ENCODE peak calls at places on chromosomes 6 and 20, in six cellular contexts. One of them, this sample, is unnamed.

GRCh38 chr6:10599046-10599445 is 77.9 kb downstream of the GCNT2 start:
- DNase-seq in heart left ventricle: no peak
- DNase-seq in CD8-positive, alpha-beta memory T cell: no peak
- DNase-seq in spleen: no peak
- DNase-seq in cardiac muscle cell: no peak
- DNase-seq in H1: no peak
- DNase-seq in this sample: no peak

GRCh38 chr20:675453-676314 is at the start of gene SCRT2:
- DNase-seq in heart left ventricle: peak; percentile 89
- DNase-seq in CD8-positive, alpha-beta memory T cell: peak; percentile 49
- DNase-seq in spleen: peak; percentile 90
- DNase-seq in cardiac muscle cell: peak; percentile 83
- DNase-seq in H1: no peak
- DNase-seq in this sample: peak; percentile 67

GRCh38 chr20:35490736-35491181 is 35.4 kb downstream of the CEP250 start:
- DNase-seq in heart left ventricle: no peak
- DNase-seq in CD8-positive, alpha-beta memory T cell: peak; percentile 68
- DNase-seq in spleen: peak; percentile 88
- DNase-seq in cardiac muscle cell: no peak
- DNase-seq in H1: no peak
- DNase-seq in this sample: no peak

GRCh38 chr6:14037402-14038277 is 79.9 kb upstream of the CD83 start:
- DNase-seq in heart left ventricle: no peak
- DNase-seq in CD8-positive, alpha-beta memory T cell: no peak
- DNase-seq in spleen: no peak
- DNase-seq in cardiac muscle cell: peak; percentile 68
- DNase-seq in H1: no peak
- DNase-seq in this sample: peak; percentile 74

GRCh38 chr6:116764557-116764960 is 960 bp downstream of the FAM162B start:
- DNase-seq in heart left ventricle: peak; percentile 26
- DNase-seq in CD8-positive, alpha-beta memory T cell: no peak
- DNase-seq in spleen: no peak
- DNase-seq in cardiac muscle cell: no peak
- DNase-seq in H1: no peak
- DNase-seq in this sample: no peak

GRCh38 chr20:58514321-58515239 is 619 bp downstream of the APCDD1L start:
- DNase-seq in heart left ventricle: no peak
- DNase-seq in CD8-positive, alpha-beta memory T cell: no peak
- DNase-seq in spleen: no peak
- DNase-seq in cardiac muscle cell: peak; percentile 20
- DNase-seq in H1: peak; percentile 15
- DNase-seq in this sample: no peak

GRCh38 chr20:6558361-6558760 is 209.1 kb upstream of the BMP2 start:
- DNase-seq in heart left ventricle: no peak
- DNase-seq in CD8-positive, alpha-beta memory T cell: no peak
- DNase-seq in spleen: no peak
- DNase-seq in cardiac muscle cell: no peak
- DNase-seq in H1: no peak
- DNase-seq in this sample: no peak

GRCh38 chr20:33733654-33734576 is 2.1 kb downstream of the ZNF341 start:
- DNase-seq in heart left ventricle: no peak
- DNase-seq in CD8-positive, alpha-beta memory T cell: no peak
- DNase-seq in spleen: peak; percentile 84
- DNase-seq in cardiac muscle cell: peak; percentile 84
- DNase-seq in H1: no peak
- DNase-seq in this sample: peak; percentile 69

GRCh38 chr6:156992396-156992795 is 215.2 kb downstream of the ARID1B start:
- DNase-seq in heart left ventricle: peak; percentile 68
- DNase-seq in CD8-positive, alpha-beta memory T cell: no peak
- DNase-seq in spleen: no peak
- DNase-seq in cardiac muscle cell: peak; percentile 38
- DNase-seq in H1: no peak
- DNase-seq in this sample: no peak

GRCh38 chr6:11975353-11975977 is 36.6 kb upstream of the HIVEP1 start:
- DNase-seq in heart left ventricle: peak; percentile 38
- DNase-seq in CD8-positive, alpha-beta memory T cell: peak; percentile 2
- DNase-seq in spleen: peak; percentile 79
- DNase-seq in cardiac muscle cell: no peak
- DNase-seq in H1: no peak
- DNase-seq in this sample: no peak

GRCh38 chr20:41004561-41005360 is 23.9 kb upstream of the TOP1 start:
- DNase-seq in heart left ventricle: peak; percentile 36
- DNase-seq in CD8-positive, alpha-beta memory T cell: no peak
- DNase-seq in spleen: no peak
- DNase-seq in cardiac muscle cell: no peak
- DNase-seq in H1: no peak
- DNase-seq in this sample: peak; percentile 38

GRCh38 chr20:20195011-20195705 is 142.8 kb downstream of the CFAP61 start:
- DNase-seq in heart left ventricle: peak; percentile 72
- DNase-seq in CD8-positive, alpha-beta memory T cell: no peak
- DNase-seq in spleen: no peak
- DNase-seq in cardiac muscle cell: no peak
- DNase-seq in H1: no peak
- DNase-seq in this sample: no peak

DNA sequence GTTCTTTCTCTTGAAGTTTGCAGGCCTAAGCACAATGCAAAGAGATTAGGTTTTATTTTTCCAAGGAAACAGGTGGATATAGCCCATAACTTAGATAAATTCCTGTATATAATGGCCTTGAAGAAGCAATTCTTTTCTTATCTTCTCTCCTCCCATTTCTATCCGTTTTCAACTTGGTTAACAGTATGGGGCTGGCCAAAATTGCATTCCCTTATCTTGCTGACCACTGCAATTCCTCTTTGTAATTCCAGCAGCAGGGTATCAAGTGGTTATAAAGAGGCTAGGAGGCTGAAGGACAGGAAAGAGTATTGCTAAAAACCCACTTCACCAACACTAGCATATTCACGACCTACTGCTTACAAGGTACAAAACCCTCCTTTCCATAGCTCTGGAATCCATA is 643.5 kb upstream of the ID4 start:
- DNase-seq in heart left ventricle: no peak
- DNase-seq in CD8-positive, alpha-beta memory T cell: no peak
- DNase-seq in spleen: no peak
- DNase-seq in cardiac muscle cell: no peak
- DNase-seq in H1: no peak
- DNase-seq in this sample: no peak
- H3K9me3 ChIP-seq in heart left ventricle: peaks cover 5% of the 10 kb centered on the region
- H3K9me3 ChIP-seq in CD8-positive, alpha-beta memory T cell: no peaks in the 10 kb centered on the region
- H3K9me3 ChIP-seq in spleen: no peaks in the 10 kb centered on the region
- H3K9me3 ChIP-seq in cardiac muscle cell: no peaks in the 10 kb centered on the region
- H3K9me3 ChIP-seq in H1: no peaks in the 10 kb centered on the region
- H3K9me3 ChIP-seq in this sample: no peaks in the 10 kb centered on the region

GRCh38 chr6:48714286-48715049 is 603.5 kb upstream of the PTCHD4 start:
- DNase-seq in heart left ventricle: no peak
- DNase-seq in CD8-positive, alpha-beta memory T cell: no peak
- DNase-seq in spleen: no peak
- DNase-seq in cardiac muscle cell: no peak
- DNase-seq in H1: no peak
- DNase-seq in this sample: no peak
- H3K27me3 ChIP-seq in heart left ventricle: no peaks in the 10 kb centered on the region
- H3K27me3 ChIP-seq in CD8-positive, alpha-beta memory T cell: no peaks in the 10 kb centered on the region
- H3K27me3 ChIP-seq in spleen: no peaks in the 10 kb centered on the region
- H3K27me3 ChIP-seq in cardiac muscle cell: no peaks in the 10 kb centered on the region
- H3K27me3 ChIP-seq in H1: no peaks in the 10 kb centered on the region
- H3K27me3 ChIP-seq in this sample: no peaks in the 10 kb centered on the region

GRCh38 chr20:39876974-39877615 is 811.9 kb downstream of the MAFB start:
- DNase-seq in heart left ventricle: no peak
- DNase-seq in CD8-positive, alpha-beta memory T cell: no peak
- DNase-seq in spleen: no peak
- DNase-seq in cardiac muscle cell: no peak
- DNase-seq in H1: no peak
- DNase-seq in this sample: peak; percentile 43

GRCh38 chr20:39879296-39879695 is 809.7 kb downstream of the MAFB start:
- DNase-seq in heart left ventricle: no peak
- DNase-seq in CD8-positive, alpha-beta memory T cell: no peak
- DNase-seq in spleen: no peak
- DNase-seq in cardiac muscle cell: no peak
- DNase-seq in H1: no peak
- DNase-seq in this sample: no peak

GRCh38 chr20:39878809-39879208 is 810.2 kb downstream of the MAFB start:
- DNase-seq in heart left ventricle: no peak
- DNase-seq in CD8-positive, alpha-beta memory T cell: no peak
- DNase-seq in spleen: no peak
- DNase-seq in cardiac muscle cell: no peak
- DNase-seq in H1: no peak
- DNase-seq in this sample: no peak

GRCh38 chr20:39878321-39878720 is 810.7 kb downstream of the MAFB start:
- DNase-seq in heart left ventricle: no peak
- DNase-seq in CD8-positive, alpha-beta memory T cell: no peak
- DNase-seq in spleen: no peak
- DNase-seq in cardiac muscle cell: no peak
- DNase-seq in H1: no peak
- DNase-seq in this sample: no peak

DNA sequence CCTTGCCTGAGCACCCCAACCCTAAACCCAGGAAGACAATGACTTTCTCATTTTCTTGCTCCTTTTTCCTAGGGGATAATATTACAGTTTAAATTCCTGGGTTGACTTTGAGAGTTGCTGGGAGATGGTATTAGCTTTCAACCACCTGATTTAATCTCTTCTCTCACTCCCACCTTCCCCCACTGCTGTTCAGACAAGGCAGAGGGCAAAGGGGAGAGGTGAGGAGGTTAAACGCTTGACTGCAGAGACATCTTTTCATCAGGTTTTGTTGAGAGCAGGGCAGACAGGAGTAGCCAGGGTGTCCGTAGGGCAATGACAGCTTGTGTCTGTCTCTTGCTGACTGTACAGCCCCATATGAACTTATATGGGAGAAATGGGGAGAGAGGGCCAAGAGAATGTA is 811.2 kb downstream of the MAFB start:
- DNase-seq in heart left ventricle: no peak
- DNase-seq in CD8-positive, alpha-beta memory T cell: no peak
- DNase-seq in spleen: no peak
- DNase-seq in cardiac muscle cell: no peak
- DNase-seq in H1: no peak
- DNase-seq in this sample: no peak
- H3K9me3 ChIP-seq in heart left ventricle: peaks cover 4% of the 10 kb centered on the region
- H3K9me3 ChIP-seq in CD8-positive, alpha-beta memory T cell: no peaks in the 10 kb centered on the region
- H3K9me3 ChIP-seq in spleen: no peaks in the 10 kb centered on the region
- H3K9me3 ChIP-seq in cardiac muscle cell: no peaks in the 10 kb centered on the region
- H3K9me3 ChIP-seq in H1: peaks cover 6% of the 10 kb centered on the region
- H3K9me3 ChIP-seq in this sample: no peaks in the 10 kb centered on the region

DNA sequence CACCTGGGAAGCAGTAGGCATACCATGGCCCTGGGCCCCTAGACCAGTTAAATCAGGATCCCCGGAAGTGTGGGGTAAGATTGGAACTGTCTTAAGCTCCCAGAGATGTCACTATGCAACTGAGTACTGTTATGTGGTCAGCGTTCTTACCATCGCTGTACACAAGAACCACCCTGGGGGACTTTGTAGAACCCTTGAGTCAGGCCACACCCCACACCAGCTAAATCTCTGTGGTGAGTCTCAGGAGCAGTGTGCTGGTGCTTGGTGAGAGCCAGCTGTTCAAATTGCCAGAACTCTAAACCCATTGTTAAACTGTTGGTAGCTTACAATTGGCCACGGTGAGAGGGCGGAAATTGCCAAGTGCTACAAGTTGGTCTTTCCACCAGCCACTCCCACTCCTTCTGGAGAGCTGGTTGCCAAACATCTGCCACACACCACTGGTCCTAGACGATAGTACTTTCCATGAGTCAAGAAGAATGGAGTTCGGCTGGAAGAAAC is 80.6 kb upstream of the SYNDIG1 start:
- DNase-seq in heart left ventricle: no peak
- DNase-seq in CD8-positive, alpha-beta memory T cell: no peak
- DNase-seq in spleen: no peak
- DNase-seq in cardiac muscle cell: no peak
- DNase-seq in H1: no peak
- DNase-seq in this sample: no peak
- H3K27me3 ChIP-seq in heart left ventricle: peaks cover under 1% of the 10 kb centered on the region
- H3K27me3 ChIP-seq in CD8-positive, alpha-beta memory T cell: no peaks in the 10 kb centered on the region
- H3K27me3 ChIP-seq in spleen: no peaks in the 10 kb centered on the region
- H3K27me3 ChIP-seq in cardiac muscle cell: peaks cover 37% of the 10 kb centered on the region
- H3K27me3 ChIP-seq in H1: no peaks in the 10 kb centered on the region
- H3K27me3 ChIP-seq in this sample: no peaks in the 10 kb centered on the region

GRCh38 chr6:23349521-23350147 is 776.4 kb upstream of the NRSN1 start:
- DNase-seq in heart left ventricle: no peak
- DNase-seq in CD8-positive, alpha-beta memory T cell: no peak
- DNase-seq in spleen: no peak
- DNase-seq in cardiac muscle cell: peak; percentile 60
- DNase-seq in H1: no peak
- DNase-seq in this sample: peak; percentile 34

GRCh38 chr6:23348185-23348584 is 777.8 kb upstream of the NRSN1 start:
- DNase-seq in heart left ventricle: no peak
- DNase-seq in CD8-positive, alpha-beta memory T cell: no peak
- DNase-seq in spleen: no peak
- DNase-seq in cardiac muscle cell: no peak
- DNase-seq in H1: no peak
- DNase-seq in this sample: no peak

GRCh38 chr6:23339268-23339667 is 769.9 kb downstream of the HDGFL1 start:
- DNase-seq in heart left ventricle: no peak
- DNase-seq in CD8-positive, alpha-beta memory T cell: no peak
- DNase-seq in spleen: no peak
- DNase-seq in cardiac muscle cell: no peak
- DNase-seq in H1: no peak
- DNase-seq in this sample: no peak

GRCh38 chr6:23343610-23344306 is 774.4 kb downstream of the HDGFL1 start:
- DNase-seq in heart left ventricle: no peak
- DNase-seq in CD8-positive, alpha-beta memory T cell: no peak
- DNase-seq in spleen: no peak
- DNase-seq in cardiac muscle cell: no peak
- DNase-seq in H1: no peak
- DNase-seq in this sample: no peak
- H3K9me3 ChIP-seq in heart left ventricle: no peaks in the 10 kb centered on the region
- H3K9me3 ChIP-seq in CD8-positive, alpha-beta memory T cell: no peaks in the 10 kb centered on the region
- H3K9me3 ChIP-seq in spleen: no peaks in the 10 kb centered on the region
- H3K9me3 ChIP-seq in cardiac muscle cell: no peaks in the 10 kb centered on the region
- H3K9me3 ChIP-seq in H1: no peaks in the 10 kb centered on the region
- H3K9me3 ChIP-seq in this sample: no peaks in the 10 kb centered on the region

GRCh38 chr6:41663558-41663957 is 25.3 kb downstream of the MDFI start:
- DNase-seq in heart left ventricle: no peak
- DNase-seq in CD8-positive, alpha-beta memory T cell: no peak
- DNase-seq in spleen: no peak
- DNase-seq in cardiac muscle cell: no peak
- DNase-seq in H1: no peak
- DNase-seq in this sample: no peak

GRCh38 chr6:41668968-41669367 is 30.7 kb downstream of the MDFI start:
- DNase-seq in heart left ventricle: no peak
- DNase-seq in CD8-positive, alpha-beta memory T cell: no peak
- DNase-seq in spleen: no peak
- DNase-seq in cardiac muscle cell: no peak
- DNase-seq in H1: no peak
- DNase-seq in this sample: no peak

GRCh38 chr6:41667195-41667594 is 28.9 kb downstream of the MDFI start:
- DNase-seq in heart left ventricle: no peak
- DNase-seq in CD8-positive, alpha-beta memory T cell: no peak
- DNase-seq in spleen: no peak
- DNase-seq in cardiac muscle cell: no peak
- DNase-seq in H1: no peak
- DNase-seq in this sample: no peak

GRCh38 chr6:41659935-41660334 is 21.7 kb downstream of the MDFI start:
- DNase-seq in heart left ventricle: no peak
- DNase-seq in CD8-positive, alpha-beta memory T cell: no peak
- DNase-seq in spleen: peak; percentile 46
- DNase-seq in cardiac muscle cell: no peak
- DNase-seq in H1: no peak
- DNase-seq in this sample: no peak

GRCh38 chr6:41664271-41664670 is 26.0 kb downstream of the MDFI start:
- DNase-seq in heart left ventricle: no peak
- DNase-seq in CD8-positive, alpha-beta memory T cell: no peak
- DNase-seq in spleen: no peak
- DNase-seq in cardiac muscle cell: no peak
- DNase-seq in H1: no peak
- DNase-seq in this sample: no peak
- H3K27me3 ChIP-seq in heart left ventricle: peaks cover 5% of the 10 kb centered on the region
- H3K27me3 ChIP-seq in CD8-positive, alpha-beta memory T cell: peaks cover 3% of the 10 kb centered on the region
- H3K27me3 ChIP-seq in spleen: peaks cover 22% of the 10 kb centered on the region
- H3K27me3 ChIP-seq in cardiac muscle cell: no peaks in the 10 kb centered on the region
- H3K27me3 ChIP-seq in H1: no peaks in the 10 kb centered on the region
- H3K27me3 ChIP-seq in this sample: no peaks in the 10 kb centered on the region

This sample was measured in MG63.